ENCODE peak calls at places on chromosomes 12 and 14, in seven cellular contexts. O is NCI-H526 treated with DMSO at 0.1 percent for 48 hours, F is MV-4-11, J is mesendoderm, N is AG09309, P is B cell, W is occipital lobe. G is an unnamed sample.

GRCh38 chr14:103492156-103492555 is 30.5 kb downstream of the CKB start:
- DNase-seq in P (no peak), W (no peak), O (no peak), N (no peak), J (no peak), F (no peak), G (no peak)

GRCh38 chr14:58100735-58101368 is 51.2 kb downstream of the ARMH4 start:
- DNase-seq in N (no peak), W (no peak), F (no peak), J (no peak), O (no peak), P (no peak), G (no peak)

GRCh38 chr14:37595809-37596595 is 573 bp downstream of the TTC6 start:
- DNase-seq in O (peak; percentile 93), J (peak; percentile 70), F (peak; percentile 82), N (no peak), P (no peak), W (no peak), G (peak; percentile 76)

GRCh38 chr12:104177336-104177662 is 38.3 kb upstream of the TXNRD1 start:
- DNase-seq in N (no peak), J (no peak), F (no peak), P (no peak), O (no peak), W (no peak), G (no peak)

GRCh38 chr14:22417914-22418313 is 171.1 kb downstream of the DAD1 start:
- DNase-seq in W (no peak), N (no peak), F (no peak), P (no peak), O (no peak), J (no peak), G (no peak)

GRCh38 chr12:105922670-105923102 is 216.1 kb downstream of the NUAK1 start:
- DNase-seq in J (no peak), F (no peak), N (peak; percentile 64), P (no peak), W (no peak), O (no peak), G (no peak)

GRCh38 chr14:50944647-50945413 is 547 bp upstream of the PYGL start:
- DNase-seq in F (peak; percentile 50), N (no peak), O (peak; percentile 54), W (no peak), P (no peak), J (no peak), G (no peak)

GRCh38 chr12:51216652-51217051 is 1.2 kb downstream of the POU6F1 start:
- DNase-seq in W (no peak), N (no peak), P (no peak), F (no peak), J (no peak), O (no peak), G (peak; percentile 48)

GRCh38 chr12:53207042-53207441 is at the start of gene ITGB7:
- DNase-seq in O (no peak), P (peak; percentile 83), J (no peak), W (no peak), F (peak; percentile 69), N (no peak), G (peak; percentile 11)

GRCh38 chr12:22037952-22038351 is 8.1 kb upstream of the CMAS start:
- DNase-seq in P (no peak), N (no peak), W (no peak), O (no peak), J (no peak), F (no peak), G (no peak)

GRCh38 chr12:15631007-15631715 is 158.0 kb downstream of the EPS8 start:
- DNase-seq in F (no peak), O (no peak), N (no peak), P (no peak), W (no peak), J (no peak), G (no peak)

GRCh38 chr12:14256555-14257169 is 108.8 kb upstream of the ATF7IP start:
- DNase-seq in O (peak; percentile 31), J (peak; percentile 92), F (peak; percentile 83), P (peak; percentile 83), W (peak; percentile 1), N (peak; percentile 68), G (peak; percentile 92)

G was measured in GM23338.